ENCODE peak calls at places on chromosomes 12 and 14, in five cellular contexts. S is activated B cell treated with CpG ODN at 0.5 μM for 24 hours, V is amniotic stem cell, L is breast epithelium, R is ELF-1. A is an unnamed sample.

GRCh38 chr14:93239869-93240677 is 33.0 kb downstream of the UBR7 start:
- DNase-seq in S (no peak), V (peak), L (no peak), R (no peak), A (peak)

GRCh38 chr12:93568091-93568490 is 4.4 kb upstream of the SOCS2 start:
- DNase-seq in S (no peak), V (no peak), L (no peak), R (no peak), A (no peak)

GRCh38 chr12:89618113-89618862 is 90.3 kb downstream of the ATP2B1 start:
- DNase-seq in S (no peak), V (no peak), L (no peak), R (no peak), A (peak)

GRCh38 chr12:109459247-109459646 is 17.9 kb downstream of the KCTD10 start:
- DNase-seq in S (no peak), V (no peak), L (no peak), R (no peak), A (peak)

GRCh38 chr14:65792208-65792905 is 379.8 kb downstream of the FUT8 start:
- DNase-seq in S (no peak), V (no peak), L (no peak), R (no peak), A (peak)

GRCh38 chr12:107545737-107546363 is 139.7 kb upstream of the PWP1 start:
- DNase-seq in S (no peak), V (no peak), L (no peak), R (no peak), A (peak)

GRCh38 chr12:107645630-107646333 is 39.8 kb upstream of the PWP1 start:
- DNase-seq in S (no peak), V (no peak), L (no peak), R (peak), A (peak)

GRCh38 chr12:131535779-131536178 is 175.1 kb upstream of the SFSWAP start:
- DNase-seq in S (no peak), V (no peak), L (no peak), R (no peak), A (no peak)

GRCh38 chr12:94126067-94126466 is 22.3 kb upstream of the PLXNC1 start:
- DNase-seq in S (no peak), V (no peak), L (no peak), R (no peak), A (no peak)

GRCh38 chr14:36726128-36726527 is 64.5 kb downstream of the PAX9 start:
- DNase-seq in S (no peak), V (no peak), L (no peak), R (no peak), A (no peak)

GRCh38 chr12:3607039-3607719 is 116.2 kb downstream of the PRMT8 start:
- DNase-seq in S (no peak), V (no peak), L (no peak), R (peak), A (peak)

GRCh38 chr14:44942436-44942835 is 19.3 kb downstream of the KLHL28 start:
- DNase-seq in S (no peak), V (no peak), L (no peak), R (no peak), A (no peak)

GRCh38 chr12:95515197-95515596 is 36.1 kb downstream of the USP44 start:
- DNase-seq in S (no peak), V (no peak), L (no peak), R (no peak), A (no peak)

GRCh38 chr12:88325828-88326214 is 183.7 kb downstream of the TMTC3 start:
- DNase-seq in S (no peak), V (no peak), L (no peak), R (no peak), A (peak)

A was measured in choroid plexus epithelial cell.